ENCODE peak calls at places on chromosomes 7 and 10, in ten cellular contexts. C is endodermal cell, E is endothelial cell, V is endothelial cell of umbilical vein, L is fibroblast of villous mesenchyme, Z is heart left ventricle, R is uterus, P is tibial artery, U is A673, S is kidney. M is an unnamed sample.

GRCh38 chr10:100019824-100020160 is 10.0 kb upstream of the DNMBP start:
- DNase-seq in C (peak; percentile 78), E (no peak), V (no peak), L (no peak), Z (no peak), R (no peak), P (no peak), U (no peak), S (no peak), M (no peak)

GRCh38 chr7:28999839-29000238 is 41.7 kb upstream of the TRIL start:
- DNase-seq in C (no peak), E (no peak), V (no peak), L (no peak), Z (no peak), R (no peak), P (no peak), U (no peak), S (no peak), M (no peak)

GRCh38 chr7:55504093-55504859 is 68.0 kb downstream of the VOPP1 start:
- DNase-seq in C (no peak), E (no peak), V (no peak), L (no peak), Z (no peak), R (no peak), P (peak; percentile 21), U (no peak), S (peak; percentile 64), M (no peak)

GRCh38 chr7:156238366-156239133 is 402.0 kb upstream of the RNF32 start:
- DNase-seq in C (no peak), E (no peak), V (no peak), L (no peak), Z (no peak), R (no peak), P (peak; percentile 47), U (no peak), S (no peak), M (no peak)

GRCh38 chr10:43849551-43849950 is 200.9 kb upstream of the ZNF32 start:
- DNase-seq in C (peak; percentile 10), E (no peak), V (no peak), L (no peak), Z (no peak), R (no peak), P (no peak), U (no peak), S (no peak), M (no peak)

GRCh38 chr7:110852156-110852858 is 238.6 kb upstream of the LRRN3 start:
- DNase-seq in C (no peak), E (no peak), V (no peak), L (peak; percentile 19), Z (no peak), R (no peak), P (no peak), U (no peak), S (no peak), M (no peak)

GRCh38 chr7:147096629-147097028 is 980.0 kb downstream of the CNTNAP2 start:
- DNase-seq in C (no peak), E (no peak), V (no peak), L (no peak), Z (no peak), R (no peak), P (no peak), U (no peak), S (no peak), M (no peak)

GRCh38 chr10:124394583-124394982 is 24.1 kb downstream of the OAT start:
- DNase-seq in C (no peak), E (no peak), V (no peak), L (no peak), Z (no peak), R (no peak), P (no peak), U (no peak), S (no peak), M (no peak)

GRCh38 chr10:44183667-44184632 is 200.9 kb downstream of the CXCL12 start:
- DNase-seq in C (no peak), E (no peak), V (no peak), L (peak; percentile 35), Z (no peak), R (no peak), P (no peak), U (no peak), S (no peak), M (no peak)

GRCh38 chr10:71621263-71621751 is 98.3 kb downstream of the C10orf105 start:
- DNase-seq in C (peak; percentile 80), E (no peak), V (no peak), L (no peak), Z (no peak), R (peak; percentile 69), P (peak; percentile 88), U (no peak), S (no peak), M (no peak)

GRCh38 chr7:33669251-33669670 is 236.1 kb upstream of the BMPER start:
- DNase-seq in C (no peak), E (no peak), V (peak; percentile 93), L (no peak), Z (no peak), R (no peak), P (no peak), U (peak; percentile 82), S (no peak), M (no peak)

GRCh38 chr7:29953735-29954347 is 35.8 kb downstream of the SCRN1 start:
- DNase-seq in C (no peak), E (no peak), V (no peak), L (no peak), Z (no peak), R (no peak), P (no peak), U (no peak), S (no peak), M (no peak)

GRCh38 chr7:159022238-159022993 is 122.3 kb downstream of the VIPR2 start:
- DNase-seq in C (peak; percentile 21), E (no peak), V (no peak), L (peak; percentile 41), Z (no peak), R (no peak), P (peak; percentile 59), U (no peak), S (peak; percentile 53), M (no peak)

GRCh38 chr10:118596426-118597124 is 1.1 kb upstream of the PRLHR start:
- DNase-seq in C (peak; percentile 58), E (no peak), V (no peak), L (no peak), Z (no peak), R (no peak), P (no peak), U (peak; percentile 39), S (no peak), M (no peak)

GRCh38 chr7:105853931-105854419 is 22.4 kb downstream of the ATXN7L1 start:
- DNase-seq in C (no peak), E (peak; percentile 22), V (peak; percentile 44), L (peak; percentile 43), Z (no peak), R (no peak), P (no peak), U (peak; percentile 83), S (no peak), M (no peak)
- TF ChIP-seq CTCF in C (peak; percentile 27), E (no peak), V (no peak), L (peak; percentile 22), Z (no peak), R (no peak), P (peak; percentile 14), U (peak; percentile 35), S (no peak), M (no peak)

DNA sequence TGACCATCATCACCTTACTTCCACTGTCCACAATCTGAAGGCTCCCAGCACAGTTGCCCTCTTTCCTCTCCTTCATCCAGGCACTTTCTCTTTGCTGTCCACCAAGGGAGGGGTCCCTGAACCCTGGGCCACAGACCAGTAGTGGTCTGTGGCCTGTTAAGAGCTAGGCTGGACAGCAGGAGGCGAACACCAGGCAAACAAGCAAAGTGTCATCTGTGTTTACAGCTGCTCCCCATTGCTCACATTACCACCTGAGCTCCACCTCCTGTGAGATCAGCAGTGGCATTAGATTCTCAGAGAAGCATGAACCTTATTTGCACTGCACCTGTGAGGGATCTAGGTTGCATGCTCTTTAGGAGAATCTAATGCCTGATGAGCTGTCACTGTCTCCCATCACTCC is 27.7 kb downstream of the FZD1 start:
- DNase-seq in C (no peak), E (no peak), V (no peak), L (no peak), Z (no peak), R (no peak), P (no peak), U (no peak), S (no peak), M (no peak)
- TF ChIP-seq CTCF in C (no peak), E (no peak), V (no peak), L (no peak), Z (no peak), R (no peak), P (no peak), U (no peak), S (no peak), M (no peak)

DNA sequence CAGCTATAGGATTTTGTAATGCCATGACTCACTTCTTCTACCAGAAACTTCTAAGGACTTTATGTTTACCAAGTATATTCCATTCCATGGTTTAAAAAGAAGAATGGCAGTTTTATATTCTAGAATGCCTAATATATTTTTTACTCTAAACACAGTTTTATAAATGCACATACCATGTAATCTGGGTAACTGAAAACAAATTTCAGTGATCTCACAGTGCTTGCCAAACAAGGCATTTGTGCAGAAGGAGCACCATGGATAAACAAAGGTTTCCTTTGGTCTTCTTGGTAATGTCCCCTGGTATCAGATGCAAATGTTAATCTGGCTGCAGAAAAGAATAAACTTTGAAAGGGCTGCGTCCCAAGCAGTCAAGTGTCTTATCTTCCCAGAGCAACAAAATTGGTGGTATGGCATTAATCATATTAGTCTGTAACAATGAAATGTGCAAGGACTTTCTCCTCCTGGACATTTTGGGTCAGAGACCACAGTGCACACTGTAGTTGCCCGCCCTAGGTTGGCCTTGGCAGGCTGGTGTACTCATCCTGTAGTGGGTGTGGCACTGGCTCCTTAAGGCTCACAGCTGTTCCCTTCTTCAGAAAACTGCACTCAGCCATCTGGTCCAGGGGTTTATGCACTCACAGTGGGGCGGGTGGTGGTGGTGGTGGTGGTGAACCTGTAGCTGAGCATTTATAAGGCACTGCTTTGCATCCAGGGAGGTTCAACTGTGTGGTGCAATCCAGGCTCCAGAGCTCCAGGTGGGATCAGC is 56.7 kb downstream of the LAMB4 start:
- DNase-seq in C (no peak), E (no peak), V (no peak), L (peak; percentile 91), Z (no peak), R (no peak), P (no peak), U (no peak), S (no peak), M (no peak)
- TF ChIP-seq CTCF in C (no peak), E (no peak), V (no peak), L (no peak), Z (no peak), R (no peak), P (no peak), U (no peak), S (no peak), M (no peak)

DNA sequence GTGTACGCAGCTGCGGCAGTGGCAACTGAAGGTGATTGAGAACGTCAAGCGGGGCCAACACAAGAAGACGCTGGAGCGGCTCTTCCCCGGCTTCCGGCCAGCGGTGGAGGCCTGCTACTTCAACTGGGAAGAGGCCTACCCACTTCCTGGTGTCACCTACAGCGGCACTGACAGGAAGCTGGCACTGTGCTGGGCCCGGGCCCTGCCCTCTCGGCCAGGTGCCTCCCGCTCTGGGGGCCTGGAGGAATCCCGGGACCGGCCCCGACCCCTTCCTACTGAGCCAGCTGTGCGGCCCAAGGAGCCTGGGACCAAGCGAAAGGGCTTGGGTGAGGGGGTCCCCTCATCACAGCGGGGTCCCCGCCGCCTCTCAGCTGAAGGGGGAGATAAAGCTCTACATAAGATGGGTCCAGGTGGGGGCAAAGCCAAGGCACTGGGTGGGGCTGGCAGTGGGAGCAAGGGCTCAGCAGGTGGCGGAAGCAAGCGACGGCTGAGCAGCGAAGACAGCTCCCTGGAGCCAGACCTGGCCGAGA is 6.5 kb downstream of the ZSWIM8 start:
- DNase-seq in C (no peak), E (no peak), V (no peak), L (no peak), Z (no peak), R (no peak), P (no peak), U (no peak), S (peak; percentile 66), M (no peak)
- TF ChIP-seq CTCF in C (no peak), E (no peak), V (no peak), L (no peak), Z (no peak), R (no peak), P (no peak), U (no peak), S (no peak), M (no peak)